ENCODE peak calls at places on chromosomes 7 and 10, in four cellular contexts. J is GM12878, R is H1, T is HepG2. W is an unnamed sample.

GRCh38 chr10:111756541-111757061 is 427.0 kb downstream of the GPAM start:
- DNase-seq in R (peak; percentile 60), T (peak; percentile 46), J (no peak), W (peak; percentile 42)

GRCh38 chr7:69622014-69622818 is 23.9 kb downstream of the AUTS2 start:
- DNase-seq in T (no peak), R (no peak), J (no peak), W (no peak)

GRCh38 chr10:8428654-8429053 is 374.2 kb downstream of the GATA3 start:
- DNase-seq in T (no peak), R (peak; percentile 48), J (no peak), W (no peak)

GRCh38 chr10:99329238-99329890 is at the start of gene CNNM1:
- DNase-seq in J (no peak), R (peak; percentile 74), T (no peak), W (no peak)

GRCh38 chr10:28256776-28257175 is 46.1 kb downstream of the MPP7 start:
- DNase-seq in R (no peak), T (no peak), J (no peak), W (no peak)

GRCh38 chr7:3922175-3922635 is 621.2 kb downstream of the SDK1 start:
- DNase-seq in R (peak; percentile 49), T (peak; percentile 57), J (no peak), W (peak; percentile 73)

GRCh38 chr7:77456711-77457110 is 40.6 kb upstream of the GSAP start:
- DNase-seq in J (no peak), R (no peak), T (no peak), W (no peak)

GRCh38 chr10:8013619-8014018 is 40.9 kb upstream of the GATA3 start:
- DNase-seq in R (no peak), T (no peak), J (no peak), W (no peak)

GRCh38 chr7:118366363-118366762 is 141.9 kb downstream of the ANKRD7 start:
- DNase-seq in T (no peak), R (no peak), J (no peak), W (no peak)

GRCh38 chr7:104252409-104253134 is 44.8 kb upstream of the ORC5 start:
- DNase-seq in J (no peak), R (no peak), T (peak; percentile 12), W (no peak)

GRCh38 chr10:84424731-84425165 is 96.4 kb downstream of the CCSER2 start:
- DNase-seq in J (peak; percentile 2), R (no peak), T (peak; percentile 54), W (peak; percentile 6)

GRCh38 chr10:80541144-80541750 is 3.5 kb downstream of the SH2D4B start:
- DNase-seq in J (peak; percentile 57), R (peak; percentile 36), T (no peak), W (no peak)

GRCh38 chr7:72038022-72038732 is 374.0 kb downstream of the CALN1 start:
- DNase-seq in J (no peak), R (no peak), T (no peak), W (no peak)

GRCh38 chr7:114700267-114700666 is 221.6 kb upstream of the MDFIC start:
- DNase-seq in J (no peak), T (no peak), R (no peak), W (no peak)

GRCh38 chr10:119246862-119247549 is 39.6 kb downstream of the GRK5 start:
- DNase-seq in R (no peak), J (no peak), T (no peak), W (no peak)

GRCh38 chr7:152577339-152577738 is 98.6 kb downstream of the XRCC2 start:
- DNase-seq in T (no peak), R (no peak), J (no peak), W (no peak)

GRCh38 chr10:279655-280054 is 144.4 kb downstream of the ZMYND11 start:
- DNase-seq in J (no peak), R (no peak), T (no peak), W (no peak)

GRCh38 chr7:150383710-150384397 is 4.7 kb downstream of the ZNF775 start:
- DNase-seq in R (peak; percentile 92), J (no peak), T (peak; percentile 98), W (peak; percentile 98)

GRCh38 chr7:116633131-116633988 is 38.6 kb upstream of the MET start:
- DNase-seq in J (peak; percentile 21), T (no peak), R (no peak), W (no peak)

GRCh38 chr7:151175793-151176311 is 8.4 kb upstream of the GBX1 start:
- DNase-seq in T (no peak), J (no peak), R (peak; percentile 64), W (no peak)

GRCh38 chr7:30655096-30655970 is 26.9 kb downstream of the CRHR2 start:
- DNase-seq in J (no peak), T (no peak), R (no peak), W (no peak)

GRCh38 chr10:92822964-92823363 is 25.4 kb upstream of the EXOC6 start:
- DNase-seq in R (no peak), T (no peak), J (no peak), W (no peak)

GRCh38 chr7:27162930-27163775 is 2.2 kb downstream of the HOXA9 start:
- DNase-seq in J (no peak), T (no peak), R (no peak), W (no peak)

GRCh38 chr10:62259998-62260397 is 8.6 kb downstream of the RTKN2 start:
- DNase-seq in T (no peak), R (no peak), J (no peak), W (no peak)

GRCh38 chr7:70807650-70808049 is 324.3 kb upstream of the GALNT17 start:
- DNase-seq in R (no peak), T (no peak), J (no peak), W (no peak)

GRCh38 chr7:154871483-154871882 is 131.4 kb downstream of the PAXIP1 start:
- DNase-seq in T (no peak), R (no peak), J (no peak), W (peak; percentile 48)

GRCh38 chr10:132413226-132414205 is 16.5 kb downstream of the PWWP2B start:
- DNase-seq in T (no peak), J (no peak), R (no peak), W (no peak)

GRCh38 chr10:3785849-3786290 is 861 bp upstream of the KLF6 start:
- DNase-seq in J (no peak), T (no peak), R (peak; percentile 70), W (no peak)

GRCh38 chr7:141071855-141072547 is 1.9 kb upstream of the TMEM178B start:
- DNase-seq in J (no peak), R (peak; percentile 74), T (no peak), W (no peak)

GRCh38 chr7:122257056-122257455 is 47.5 kb downstream of the FEZF1 start:
- DNase-seq in T (no peak), J (no peak), R (no peak), W (no peak)

GRCh38 chr10:52874541-52874940 is 102.0 kb upstream of the MBL2 start:
- DNase-seq in R (no peak), T (no peak), J (no peak), W (no peak)

GRCh38 chr7:159024280-159024951 is 120.3 kb downstream of the VIPR2 start:
- DNase-seq in R (no peak), T (no peak), J (no peak), W (no peak)

GRCh38 chr7:25196132-25196896 is 32.0 kb downstream of the NPVF start:
- DNase-seq in R (no peak), T (peak; percentile 71), J (no peak), W (no peak)

GRCh38 chr7:99102361-99102760 is 41.5 kb downstream of the SMURF1 start:
- DNase-seq in T (no peak), R (no peak), J (no peak), W (no peak)

GRCh38 chr10:103699611-103700435 is 155.6 kb downstream of the SH3PXD2A start:
- DNase-seq in T (no peak), J (no peak), R (no peak), W (no peak)

GRCh38 chr10:3415038-3415736 is 242.6 kb upstream of the PITRM1 start:
- DNase-seq in T (no peak), R (no peak), J (no peak), W (no peak)

GRCh38 chr7:47422631-47423030 is 159.3 kb downstream of the TNS3 start:
- DNase-seq in R (no peak), T (no peak), J (no peak), W (no peak)
- TF ChIP-seq SUZ12 in R (no peak), T (no peak), J (no peak), W (no peak)

GRCh38 chr7:121178452-121178851 is 150.3 kb upstream of the WNT16 start:
- DNase-seq in R (no peak), J (no peak), T (no peak), W (no peak)
- H3K4me1 ChIP-seq in R (no peaks in the 10 kb centered on the region), J (peaks cover 11% of the 10 kb centered on the region), T (no peaks in the 10 kb centered on the region), W (no peaks in the 10 kb centered on the region)

DNA sequence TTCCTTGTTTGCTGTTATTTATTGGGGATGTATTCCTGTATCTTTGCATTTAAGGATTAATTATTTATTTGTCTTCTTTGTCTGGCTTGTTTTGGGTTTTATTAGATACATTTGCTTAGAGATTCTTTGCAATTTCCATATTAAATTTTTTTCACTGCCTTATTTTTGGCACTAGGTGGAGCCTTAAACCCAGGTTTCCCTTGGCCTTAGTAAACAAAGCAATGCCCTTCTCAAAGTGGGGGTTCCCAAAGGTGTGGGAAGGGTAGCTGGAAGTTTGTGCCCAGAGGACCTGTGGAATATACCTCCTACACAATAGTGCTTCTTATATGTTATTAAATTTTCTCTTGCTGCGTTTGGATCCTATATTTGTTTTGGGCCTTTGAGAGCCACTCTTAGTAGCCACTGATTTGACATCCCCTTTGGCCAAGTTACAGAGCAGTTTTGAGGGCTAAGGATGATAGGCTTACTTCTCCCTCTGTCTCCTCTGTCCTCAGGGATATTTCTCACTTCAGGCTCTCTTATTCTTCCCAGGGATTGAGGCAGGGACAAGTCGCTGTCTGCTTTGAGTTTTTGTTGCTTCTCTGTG is 162.3 kb downstream of the ITGB1 start:
- DNase-seq in J (peak; percentile 4), T (peak; percentile 13), R (no peak), W (peak; percentile 6)
- TF ChIP-seq SUZ12 in J (no peak), T (no peak), R (no peak), W (no peak)

DNA sequence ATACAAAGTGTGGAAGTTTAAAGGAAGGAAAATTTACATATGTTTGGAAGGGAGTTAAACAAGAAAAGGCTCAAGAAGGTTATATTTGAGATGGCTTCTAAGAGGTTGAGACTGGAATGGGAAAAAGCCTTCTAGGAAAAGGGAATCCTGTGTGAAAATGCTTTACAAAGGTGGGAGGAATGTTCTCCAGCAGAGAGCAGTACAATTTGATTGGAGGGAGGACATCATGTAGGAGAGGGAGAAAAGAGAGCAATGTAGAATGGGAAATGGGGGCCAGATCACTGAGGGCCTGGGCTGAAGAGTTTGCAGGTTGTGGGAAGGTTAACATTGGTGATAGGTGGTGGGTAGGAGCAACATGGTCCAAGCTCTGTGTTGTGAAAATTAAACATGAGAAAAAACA is 366.9 kb downstream of the XPNPEP1 start:
- DNase-seq in J (no peak), T (no peak), R (no peak), W (no peak)
- H3K4me1 ChIP-seq in J (no peaks in the 10 kb centered on the region), T (no peaks in the 10 kb centered on the region), R (no peaks in the 10 kb centered on the region), W (no peaks in the 10 kb centered on the region)

GRCh38 chr10:19847321-19847720 is 31.1 kb downstream of the PLXDC2 start:
- DNase-seq in T (no peak), R (no peak), J (no peak), W (no peak)

GRCh38 chr10:19848226-19848950 is 32.2 kb downstream of the PLXDC2 start:
- DNase-seq in J (no peak), R (no peak), T (no peak), W (no peak)

GRCh38 chr10:19843487-19843886 is 27.3 kb downstream of the PLXDC2 start:
- DNase-seq in R (no peak), J (no peak), T (no peak), W (no peak)

GRCh38 chr10:19845963-19846362 is 29.7 kb downstream of the PLXDC2 start:
- DNase-seq in J (no peak), T (no peak), R (no peak), W (no peak)
- TF ChIP-seq SUZ12 in J (no peak), T (no peak), R (no peak), W (no peak)